ENCODE peak calls at places on chromosomes 11 and 22, in seven cellular contexts. P is stimulated activated CD8-positive, alpha-beta memory T cell treated with anti-CD3 and anti-CD28 coated beads, Interleukin-15, amount 100 ng/mL, for 1 hour; C is RPMI7951; B is HTR-8/SVneo; G is activated CD4-positive, CD25-positive, alpha-beta regulatory T cell; A is brain microvascular endothelial cell; Y is epithelial cell of esophagus. U is an unnamed sample.

GRCh38 chr11:57432714-57433163 is 5.8 kb upstream of the SLC43A3 start:
- DNase-seq in P (no peak), C (peak), B (no peak), G (no peak), A (peak), Y (peak), U (peak)

GRCh38 chr11:70034740-70035365 is 43.3 kb upstream of the ANO1 start:
- DNase-seq in P (no peak), C (no peak), B (no peak), G (no peak), A (no peak), Y (no peak), U (no peak)

GRCh38 chr11:6200975-6201374 is 2.0 kb downstream of the OR52W1 start:
- DNase-seq in P (no peak), C (no peak), B (no peak), G (no peak), A (no peak), Y (peak), U (peak)

GRCh38 chr22:40258463-40259046 is 80.8 kb downstream of the TNRC6B start:
- DNase-seq in P (no peak), C (peak), B (no peak), G (no peak), A (peak), Y (peak), U (peak)

GRCh38 chr22:39383841-39384625 is 15.5 kb upstream of the TAB1 start:
- DNase-seq in P (no peak), C (peak), B (peak), G (no peak), A (no peak), Y (peak), U (peak)

GRCh38 chr11:86070435-86071056 is 1.7 kb upstream of the PICALM start:
- DNase-seq in P (no peak), C (no peak), B (no peak), G (no peak), A (no peak), Y (no peak), U (no peak)

GRCh38 chr11:16312242-16312641 is 44.1 kb downstream of the SOX6 start:
- DNase-seq in P (no peak), C (no peak), B (no peak), G (no peak), A (no peak), Y (no peak), U (no peak)

GRCh38 chr11:35427158-35427557 is 7.8 kb upstream of the SLC1A2 start:
- DNase-seq in P (no peak), C (peak), B (no peak), G (no peak), A (peak), Y (no peak), U (no peak)

GRCh38 chr11:46682773-46683752 is 17.4 kb downstream of the ARHGAP1 start:
- DNase-seq in P (no peak), C (peak), B (no peak), G (no peak), A (no peak), Y (peak), U (peak)

GRCh38 chr11:31812392-31813241 is 1.5 kb upstream of the PAX6 start:
- DNase-seq in P (no peak), C (peak), B (no peak), G (no peak), A (no peak), Y (no peak), U (peak)

GRCh38 chr11:59138643-59139042 is 4.0 kb upstream of the FAM111A start:
- DNase-seq in P (no peak), C (no peak), B (no peak), G (no peak), A (no peak), Y (no peak), U (no peak)

U was measured in trophoblast cell.